ENCODE peak calls at places on chromosomes 7 and 10, in ten cellular contexts. B, Z, N, J, G, K, M, Y, C and V are unnamed samples.

GRCh38 chr10:8017276-8017675 is 37.2 kb upstream of the GATA3 start:
- DNase-seq in K (no peak), M (no peak), Z (no peak), G (no peak), J (no peak), N (no peak), C (no peak), B (peak), Y (no peak), V (peak)

GRCh38 chr7:130733866-130734524 is at the start of gene KLF14:
- DNase-seq in M (peak), Z (no peak), N (peak), G (peak), B (peak), J (peak), K (peak), Y (peak), C (peak), V (no peak)

GRCh38 chr10:98400482-98400881 is 14.5 kb downstream of the PYROXD2 start:
- DNase-seq in C (no peak), B (peak), G (no peak), Y (peak), Z (no peak), M (no peak), K (no peak), N (no peak), J (no peak), V (peak)

GRCh38 chr7:157318015-157318706 is 18.6 kb upstream of the DNAJB6 start:
- DNase-seq in N (no peak), B (no peak), Z (no peak), G (no peak), C (no peak), J (no peak), Y (peak), K (peak), M (no peak), V (no peak)

GRCh38 chr7:132750530-132751281 is 174.4 kb upstream of the PLXNA4 start:
- DNase-seq in C (no peak), Y (no peak), Z (no peak), B (peak), M (no peak), G (no peak), K (no peak), N (no peak), J (no peak), V (no peak)

GRCh38 chr10:60979667-60980104 is 35.7 kb upstream of the RHOBTB1 start:
- DNase-seq in Z (no peak), J (no peak), K (peak), Y (no peak), G (no peak), C (no peak), N (no peak), M (no peak), B (no peak), V (peak)

GRCh38 chr10:406976-407375 is 271.7 kb downstream of the ZMYND11 start:
- DNase-seq in B (no peak), J (no peak), C (no peak), G (no peak), M (no peak), K (no peak), Z (no peak), N (no peak), Y (no peak), V (no peak)

GRCh38 chr10:3485287-3485686 is 299.7 kb downstream of the KLF6 start:
- DNase-seq in Z (no peak), K (peak), M (no peak), G (no peak), C (no peak), J (no peak), Y (no peak), B (no peak), N (no peak), V (no peak)

GRCh38 chr7:128190051-128190640 is 50.9 kb upstream of the LEP start:
- DNase-seq in N (no peak), J (no peak), M (no peak), B (no peak), G (no peak), Y (no peak), C (no peak), K (no peak), Z (no peak), V (no peak)

GRCh38 chr10:33193867-33194521 is 140.5 kb downstream of the NRP1 start:
- DNase-seq in J (no peak), K (no peak), Y (peak), C (no peak), M (peak), G (peak), Z (no peak), B (peak), N (no peak), V (peak)

GRCh38 chr10:7606977-7607404 is 59.8 kb downstream of the ITIH5 start:
- DNase-seq in K (no peak), B (no peak), N (no peak), Y (no peak), M (no peak), Z (no peak), C (no peak), J (no peak), G (no peak), V (peak)

GRCh38 chr7:96794063-96794462 is 84.4 kb upstream of the SEM1 start:
- DNase-seq in N (no peak), C (no peak), K (no peak), J (no peak), G (no peak), Z (no peak), B (no peak), Y (no peak), M (no peak), V (no peak)

GRCh38 chr7:118179191-118179590 is 4.8 kb upstream of the LSM8 start:
- DNase-seq in C (no peak), J (no peak), M (no peak), G (no peak), N (no peak), B (no peak), Z (no peak), Y (no peak), K (no peak), V (no peak)

GRCh38 chr7:2149672-2150444 is 82.9 kb downstream of the MAD1L1 start:
- DNase-seq in G (no peak), Y (no peak), N (no peak), K (no peak), Z (no peak), J (peak), C (no peak), B (no peak), M (no peak), V (no peak)

GRCh38 chr7:12436896-12437535 is 33.4 kb upstream of the VWDE start:
- DNase-seq in Z (no peak), J (no peak), Y (peak), C (no peak), N (no peak), K (peak), B (peak), M (peak), G (no peak), V (peak)

GRCh38 chr10:121292396-121292795 is 305.8 kb downstream of the FGFR2 start:
- DNase-seq in Y (no peak), M (no peak), J (no peak), Z (no peak), N (no peak), G (no peak), C (no peak), B (no peak), K (no peak), V (no peak)

GRCh38 chr7:50216626-50217025 is 87.9 kb upstream of the IKZF1 start:
- DNase-seq in N (no peak), Z (no peak), C (no peak), K (no peak), B (no peak), Y (no peak), M (no peak), J (no peak), G (no peak), V (no peak)

GRCh38 chr10:34757933-34758332 is 57.2 kb downstream of the PARD3 start:
- DNase-seq in M (no peak), Z (no peak), B (no peak), G (no peak), Y (no peak), C (no peak), J (no peak), K (no peak), N (no peak), V (no peak)